ENCODE peak calls at places on chromosomes 6 and 20, in five cellular contexts. B is HFF-Myc; O is brain microvascular endothelial cell; C is CD8-positive, alpha-beta T cell; K is lung. T is an unnamed sample.

GRCh38 chr6:6439778-6440177 is 119.3 kb upstream of the F13A1 start:
- DNase-seq in C (no peak), O (no peak), B (no peak), K (no peak), T (no peak)

GRCh38 chr6:105733556-105734162 is 330.8 kb upstream of the PREP start:
- DNase-seq in C (no peak), K (no peak), O (no peak), B (no peak), T (no peak)

GRCh38 chr6:147180926-147181325 is 23.3 kb upstream of the STXBP5 start:
- DNase-seq in C (no peak), B (no peak), O (no peak), K (no peak), T (no peak)

GRCh38 chr6:7878401-7878964 is 32.1 kb downstream of the TXNDC5 start:
- DNase-seq in C (no peak), B (no peak), K (no peak), O (no peak), T (no peak)

GRCh38 chr6:22253955-22254655 is 42.7 kb downstream of the PRL start:
- DNase-seq in O (no peak), C (no peak), B (no peak), K (no peak), T (no peak)

GRCh38 chr6:166596741-166597507 is 10.4 kb upstream of the RAMACL start:
- DNase-seq in K (no peak), C (no peak), O (no peak), B (no peak), T (no peak)

GRCh38 chr6:25485820-25486559 is 166.0 kb upstream of the SCGN start:
- DNase-seq in C (no peak), O (no peak), B (no peak), K (no peak), T (peak)

GRCh38 chr6:35034411-35035171 is 106.5 kb downstream of the TCP11 start:
- DNase-seq in B (no peak), O (no peak), K (peak), C (no peak), T (peak)

GRCh38 chr6:33861722-33862121 is 57.9 kb upstream of the MLN start:
- DNase-seq in B (no peak), C (no peak), K (no peak), O (no peak), T (no peak)

GRCh38 chr6:168040856-168041496 is 38.0 kb downstream of the FRMD1 start:
- DNase-seq in B (no peak), K (no peak), O (no peak), C (no peak), T (no peak)

GRCh38 chr6:95248501-95248900 is 328.8 kb upstream of the MANEA start:
- DNase-seq in K (no peak), C (no peak), O (no peak), B (no peak), T (no peak)

GRCh38 chr20:43458422-43458924 is 777 bp downstream of the SRSF6 start:
- DNase-seq in B (no peak), K (peak), C (no peak), O (no peak), T (no peak)

GRCh38 chr6:132261354-132261753 is 139.9 kb downstream of the MOXD1 start:
- DNase-seq in K (no peak), C (no peak), B (no peak), O (no peak), T (no peak)

GRCh38 chr20:53827996-53828672 is 234.5 kb upstream of the ZNF217 start:
- DNase-seq in K (no peak), O (peak), C (no peak), B (peak), T (peak)

GRCh38 chr20:63254536-63255384 is 497 bp upstream of the NKAIN4 start:
- DNase-seq in C (no peak), K (no peak), O (no peak), B (no peak), T (no peak)

GRCh38 chr20:63253065-63253437 is 1.2 kb downstream of the NKAIN4 start:
- DNase-seq in O (no peak), K (no peak), B (no peak), C (no peak), T (no peak)

GRCh38 chr20:63252157-63252780 is 2.0 kb downstream of the NKAIN4 start:
- DNase-seq in B (no peak), C (no peak), O (no peak), K (no peak), T (no peak)

GRCh38 chr20:63254237-63254535 is at the start of gene NKAIN4:
- DNase-seq in C (no peak), K (no peak), B (no peak), O (no peak), T (no peak)

DNA sequence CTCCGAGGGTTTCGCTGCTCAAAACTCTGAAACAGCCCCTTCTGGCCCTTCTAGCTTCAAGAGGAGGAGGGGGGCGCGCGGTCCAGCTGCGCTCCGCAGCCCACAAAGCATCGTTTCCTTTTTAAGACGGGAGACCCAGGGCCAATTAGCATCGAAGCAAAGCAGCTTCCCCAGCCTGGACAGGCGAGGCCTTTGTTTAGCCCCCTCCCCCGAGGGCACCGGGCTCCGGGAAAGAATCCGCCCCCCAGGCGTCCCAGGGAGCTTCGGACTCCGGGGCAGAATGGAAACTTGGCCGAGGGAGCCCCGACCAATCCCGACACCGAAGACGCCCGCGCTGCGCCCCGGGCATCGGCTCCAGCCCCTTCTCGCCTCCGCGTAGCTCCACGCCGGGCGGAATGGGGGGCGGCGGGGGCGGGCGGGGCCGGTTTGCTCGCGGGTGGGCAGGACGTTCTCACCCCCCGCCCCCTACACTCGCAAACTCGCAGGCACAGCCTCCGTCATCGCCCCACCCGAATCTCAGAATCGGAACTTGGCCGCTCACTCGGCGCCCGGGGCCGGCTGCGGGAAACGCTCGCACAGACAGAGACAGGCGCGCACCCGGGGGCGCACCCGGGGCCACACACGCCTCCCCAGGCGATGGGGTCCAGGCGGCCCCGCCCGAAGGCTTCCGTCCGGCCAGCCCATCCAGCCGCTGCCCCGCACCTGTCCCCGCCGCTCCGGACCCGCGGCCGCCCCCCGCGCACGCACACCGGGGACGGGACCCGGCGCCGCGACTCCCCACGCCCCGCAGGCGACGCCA is 626 bp downstream of the NKAIN4 start:
- DNase-seq in O (no peak), C (no peak), B (no peak), K (no peak), T (no peak)
- H3K4me3 ChIP-seq in O (no peak), C (no peak), B (no peak), K (no peak), T (peak)

GRCh38 chr6:56378507-56378906 is 131.1 kb upstream of the COL21A1 start:
- DNase-seq in O (no peak), C (no peak), K (no peak), B (no peak), T (no peak)

GRCh38 chr6:56372621-56373020 is 125.2 kb upstream of the COL21A1 start:
- DNase-seq in O (no peak), C (no peak), K (no peak), B (no peak), T (no peak)

GRCh38 chr6:56375806-56376205 is 128.4 kb upstream of the COL21A1 start:
- DNase-seq in O (no peak), K (no peak), B (no peak), C (no peak), T (no peak)

GRCh38 chr6:56377295-56377694 is 129.9 kb upstream of the COL21A1 start:
- DNase-seq in K (no peak), O (no peak), C (no peak), B (no peak), T (no peak)

GRCh38 chr6:56374841-56375369 is 127.5 kb upstream of the COL21A1 start:
- DNase-seq in O (peak), K (no peak), C (no peak), B (peak), T (no peak)
- H3K4me3 ChIP-seq in O (no peak), K (no peak), C (no peak), B (no peak), T (no peak)

DNA sequence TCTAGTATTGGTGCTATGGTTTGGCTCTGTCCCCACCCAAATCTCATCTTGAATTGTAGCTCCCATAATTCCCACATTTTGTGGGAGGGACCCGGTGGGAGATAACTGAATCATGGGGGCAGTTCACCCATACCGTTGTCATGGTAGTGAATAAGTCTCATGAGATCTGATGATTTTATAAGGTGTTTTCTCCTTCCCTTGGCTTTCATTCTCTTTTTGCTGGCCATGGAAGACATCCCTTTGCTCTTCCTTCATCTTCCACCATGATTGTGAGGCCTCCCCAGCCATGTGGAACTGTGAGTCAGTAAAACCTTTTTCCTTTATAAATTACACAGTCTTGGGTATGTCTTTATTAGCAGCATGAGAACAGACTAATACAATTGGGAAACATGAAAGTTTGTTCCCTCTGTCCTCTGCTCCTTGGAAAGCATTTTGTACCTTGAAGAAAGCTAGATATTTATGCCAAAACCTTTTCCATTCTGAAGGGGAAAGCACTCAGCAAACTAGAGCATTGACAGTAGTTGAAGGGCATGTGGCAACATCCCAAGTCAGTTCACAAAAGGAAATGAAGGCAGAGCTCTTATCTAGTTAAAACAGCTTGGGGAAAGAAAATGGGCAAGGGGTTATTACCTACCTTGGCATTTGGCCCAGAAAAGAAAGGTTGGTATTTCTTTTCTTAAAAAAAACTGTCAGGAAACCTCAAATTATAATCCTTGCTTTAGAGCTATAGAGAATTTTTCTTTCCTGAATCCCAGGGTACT is 10.7 kb upstream of the TNFAIP3 start:
- DNase-seq in C (no peak), K (no peak), O (no peak), B (no peak), T (no peak)
- H3K4me3 ChIP-seq in C (no peak), K (no peak), O (no peak), B (no peak), T (no peak)

DNA sequence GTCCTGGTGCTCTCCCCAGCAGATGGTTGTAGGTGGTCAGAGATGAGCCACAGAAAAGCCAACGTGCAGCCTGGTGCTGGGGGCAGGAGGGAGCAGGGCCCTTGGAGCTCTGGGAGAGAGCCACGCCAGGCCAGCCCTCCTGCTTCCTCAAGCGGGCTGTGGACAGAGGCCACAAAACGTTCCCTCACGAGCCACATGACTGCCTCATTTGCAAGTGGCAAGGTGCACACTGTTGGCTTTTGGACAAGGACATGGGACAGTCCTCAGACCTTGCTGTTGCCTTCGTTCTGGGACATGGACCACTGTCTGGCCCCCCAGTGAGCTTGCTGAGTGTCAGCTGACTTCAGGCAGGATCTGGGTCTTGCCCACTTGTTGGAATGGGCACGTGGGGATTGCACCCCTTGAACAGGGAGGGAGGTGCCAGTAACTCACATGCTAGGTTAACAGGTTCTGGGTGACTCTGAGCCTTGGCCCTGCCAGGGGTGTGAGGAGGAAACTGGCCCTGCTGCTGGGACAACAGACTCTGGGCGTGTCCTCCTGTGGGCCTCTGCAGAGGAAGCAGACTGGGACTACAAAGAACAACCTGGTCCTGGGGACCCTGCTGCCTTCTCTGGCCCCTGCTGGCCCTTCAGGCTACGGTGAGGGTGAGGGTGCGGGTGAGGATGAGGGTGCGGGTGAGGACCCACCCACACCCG is 2.6 kb downstream of the SLCO4A1 start:
- DNase-seq in O (no peak), K (no peak), C (no peak), B (no peak), T (no peak)
- H3K4me3 ChIP-seq in O (no peak), K (no peak), C (no peak), B (peak), T (no peak)

GRCh38 chr6:119346914-119347313 is 2.6 kb downstream of the MAN1A1 start:
- DNase-seq in C (no peak), B (no peak), K (no peak), O (no peak), T (no peak)
- H3K4me3 ChIP-seq in C (no peak), B (peak), K (peak), O (no peak), T (peak)